ENCODE peak calls at places on chromosomes 11 and 22, in nine cellular contexts. D is neural crest cell, N is psoas muscle, C is RWPE2, Z is fibroblast of lung, H is cardiac muscle cell, Y is progenitor cell of endocrine pancreas, V is AG10803, L is brain microvascular endothelial cell. T is an unnamed sample.

GRCh38 chr11:113339909-113340569 is 25.7 kb downstream of the TTC12 start:
- DNase-seq in H (no peak), Z (no peak), V (no peak), C (no peak), L (no peak), Y (no peak), N (no peak), D (no peak), T (no peak)

GRCh38 chr11:85137597-85137996 is 489.5 kb downstream of the DLG2 start:
- DNase-seq in L (no peak), D (no peak), Z (no peak), H (no peak), Y (no peak), N (no peak), V (no peak), C (no peak), T (no peak)

GRCh38 chr11:38648597-38648996 is 2050.6 kb upstream of the RAG2 start:
- DNase-seq in L (no peak), D (no peak), C (no peak), H (no peak), V (no peak), Z (no peak), N (no peak), Y (no peak), T (no peak)

GRCh38 chr11:34165786-34166557 is 60.5 kb downstream of the NAT10 start:
- DNase-seq in Z (no peak), V (no peak), D (no peak), L (no peak), C (no peak), N (peak), Y (no peak), H (no peak), T (no peak)

GRCh38 chr22:50733521-50734342 is 4.3 kb upstream of the ACR start:
- DNase-seq in D (no peak), N (no peak), Y (no peak), H (no peak), V (peak), L (no peak), Z (peak), C (peak), T (no peak)

GRCh38 chr11:11171285-11171684 is 181.8 kb downstream of the CSNK2A3 start:
- DNase-seq in Y (no peak), D (no peak), N (no peak), H (peak), C (no peak), Z (no peak), L (peak), V (no peak), T (no peak)

GRCh38 chr11:64112771-64113461 is 53.0 kb downstream of the MACROD1 start:
- DNase-seq in V (no peak), C (no peak), L (no peak), Z (no peak), D (no peak), N (no peak), Y (no peak), H (no peak), T (no peak)

GRCh38 chr11:86500500-86501170 is 125.9 kb downstream of the CCDC81 start:
- DNase-seq in N (no peak), Y (no peak), L (no peak), Z (no peak), H (no peak), C (no peak), D (no peak), V (no peak), T (no peak)

GRCh38 chr22:19271856-19272535 is 19.5 kb downstream of the CLTCL1 start:
- DNase-seq in L (peak), Z (no peak), Y (no peak), H (no peak), V (no peak), C (no peak), N (no peak), D (no peak), T (no peak)

GRCh38 chr11:67054851-67055523 is 1.7 kb upstream of the RHOD start:
- DNase-seq in Z (peak), V (peak), H (peak), D (no peak), C (peak), L (peak), Y (no peak), N (peak), T (peak)

GRCh38 chr22:23801238-23801821 is 14.6 kb downstream of the SMARCB1 start:
- DNase-seq in D (no peak), N (no peak), H (no peak), C (no peak), L (no peak), Y (no peak), Z (no peak), V (no peak), T (no peak)

GRCh38 chr22:23801886-23802377 is 15.2 kb downstream of the SMARCB1 start:
- DNase-seq in Z (no peak), Y (no peak), N (no peak), L (no peak), H (no peak), C (no peak), D (no peak), V (no peak), T (no peak)

GRCh38 chr22:23806837-23807236 is 20.1 kb downstream of the SMARCB1 start:
- DNase-seq in L (no peak), C (no peak), N (no peak), D (no peak), Z (no peak), H (no peak), Y (no peak), V (no peak), T (no peak)

GRCh38 chr22:23803001-23803819 is 16.4 kb downstream of the SMARCB1 start:
- DNase-seq in H (no peak), L (no peak), D (no peak), Z (no peak), C (no peak), N (no peak), Y (no peak), V (no peak), T (no peak)

DNA sequence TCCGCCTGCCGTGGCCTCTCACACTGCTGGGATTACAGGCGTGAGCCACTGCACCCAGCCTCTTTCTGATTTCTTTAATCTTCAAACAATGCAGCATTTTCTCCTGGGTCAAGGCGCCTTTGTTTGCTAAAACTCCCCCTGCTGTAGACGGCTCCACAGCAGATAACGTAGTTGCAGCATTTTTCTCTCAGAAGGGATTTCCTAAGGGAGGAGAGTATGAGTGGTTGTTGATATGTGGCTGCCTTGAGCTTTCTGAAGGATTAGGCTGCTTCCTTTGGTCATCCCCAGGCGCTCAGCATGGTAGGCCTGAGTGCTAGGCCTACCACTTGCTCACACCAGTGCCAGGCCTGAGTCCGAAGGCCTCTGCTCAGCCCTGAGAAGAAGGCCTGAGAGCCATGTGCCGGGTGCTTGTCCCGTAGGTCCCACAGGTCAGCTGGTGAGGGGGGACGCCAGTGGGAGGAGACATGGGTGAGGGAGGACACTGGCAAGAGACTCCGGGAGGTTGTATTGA is 18.1 kb downstream of the SMARCB1 start:
- DNase-seq in L (no peak), C (no peak), Y (no peak), V (no peak), N (no peak), Z (no peak), D (no peak), H (no peak), T (no peak)
- TF ChIP-seq CTCF in L (no peak), C (no peak), Y (no peak), V (no peak), N (no peak), Z (no peak), D (no peak), H (peak), T (no peak)

GRCh38 chr11:108643974-108644373 is 20.9 kb upstream of the DDX10 start:
- DNase-seq in Y (no peak), D (no peak), L (no peak), N (no peak), V (no peak), Z (no peak), C (no peak), H (no peak), T (no peak)

GRCh38 chr11:108645956-108646355 is 18.9 kb upstream of the DDX10 start:
- DNase-seq in N (no peak), L (no peak), H (no peak), D (no peak), C (no peak), Y (no peak), V (no peak), Z (no peak), T (no peak)

GRCh38 chr11:108647387-108647700 is 17.5 kb upstream of the DDX10 start:
- DNase-seq in H (no peak), Z (no peak), L (no peak), D (no peak), C (no peak), N (no peak), V (no peak), Y (no peak), T (no peak)

GRCh38 chr11:108648528-108648885 is 16.4 kb upstream of the DDX10 start:
- DNase-seq in Y (no peak), V (no peak), Z (no peak), N (no peak), C (no peak), D (no peak), L (no peak), H (no peak), T (no peak)

GRCh38 chr11:108647701-108648527 is 17.0 kb upstream of the DDX10 start:
- DNase-seq in Z (peak), D (peak), C (no peak), H (peak), L (peak), V (peak), N (peak), Y (peak), T (no peak)
- TF ChIP-seq CTCF in Z (peak), D (peak), C (peak), H (peak), L (peak), V (peak), N (peak), Y (peak), T (peak)

GRCh38 chr11:76010051-76010450 is 195.0 kb downstream of the UVRAG start:
- DNase-seq in L (no peak), H (no peak), V (no peak), C (no peak), D (no peak), Y (no peak), Z (no peak), N (no peak), T (no peak)

GRCh38 chr11:76008474-76008873 is 193.5 kb downstream of the UVRAG start:
- DNase-seq in C (no peak), N (no peak), Y (no peak), H (no peak), Z (peak), L (peak), D (no peak), V (no peak), T (no peak)

DNA sequence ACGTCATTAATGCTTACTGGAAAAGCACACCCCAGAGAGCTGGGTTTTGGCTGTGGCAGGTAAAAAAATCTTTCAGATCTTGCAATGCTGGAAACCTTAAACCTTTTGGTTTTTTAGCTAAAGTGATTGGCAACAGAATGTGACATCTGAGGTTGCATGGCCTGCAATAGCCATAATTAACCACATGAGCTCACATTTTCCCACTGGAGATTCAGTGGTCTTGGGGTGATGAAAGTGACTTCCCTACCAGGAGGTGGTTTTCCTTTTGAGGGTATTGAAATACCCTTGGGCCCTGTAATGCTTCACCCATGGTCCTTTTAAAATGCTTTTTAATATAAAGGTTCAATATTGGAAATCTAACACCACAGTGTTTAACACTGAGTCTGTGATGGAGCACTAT is 192.8 kb downstream of the WNT11 start:
- DNase-seq in C (no peak), V (no peak), D (no peak), Y (no peak), N (no peak), L (no peak), Z (no peak), H (no peak), T (no peak)
- TF ChIP-seq CTCF in C (no peak), V (no peak), D (no peak), Y (no peak), N (no peak), L (peak), Z (no peak), H (no peak), T (no peak)

DNA sequence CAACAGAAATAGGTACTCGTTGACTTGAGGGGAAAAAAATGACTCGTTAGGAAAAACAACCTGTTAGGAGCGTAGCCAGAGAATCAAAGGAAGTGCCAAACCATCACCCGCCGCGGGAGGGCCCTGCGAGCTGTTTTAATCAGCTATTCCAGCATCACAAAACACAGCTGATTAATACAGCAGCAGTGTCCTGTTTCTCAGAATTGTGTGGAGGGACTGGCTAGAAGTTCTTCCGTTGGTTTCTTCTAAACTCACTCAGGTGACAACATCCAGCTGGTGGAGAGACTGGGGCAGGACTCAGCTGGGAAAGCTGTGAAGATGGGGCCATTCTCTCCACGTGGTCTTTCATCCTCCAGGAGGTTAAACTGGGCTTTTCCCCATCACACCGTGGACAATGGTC is 28.0 kb downstream of the HSPA8 start:
- DNase-seq in Y (no peak), L (no peak), V (no peak), H (no peak), Z (no peak), D (no peak), N (no peak), C (no peak), T (no peak)
- TF ChIP-seq CTCF in Y (no peak), L (peak), V (peak), H (peak), Z (peak), D (no peak), N (no peak), C (no peak), T (peak)

DNA sequence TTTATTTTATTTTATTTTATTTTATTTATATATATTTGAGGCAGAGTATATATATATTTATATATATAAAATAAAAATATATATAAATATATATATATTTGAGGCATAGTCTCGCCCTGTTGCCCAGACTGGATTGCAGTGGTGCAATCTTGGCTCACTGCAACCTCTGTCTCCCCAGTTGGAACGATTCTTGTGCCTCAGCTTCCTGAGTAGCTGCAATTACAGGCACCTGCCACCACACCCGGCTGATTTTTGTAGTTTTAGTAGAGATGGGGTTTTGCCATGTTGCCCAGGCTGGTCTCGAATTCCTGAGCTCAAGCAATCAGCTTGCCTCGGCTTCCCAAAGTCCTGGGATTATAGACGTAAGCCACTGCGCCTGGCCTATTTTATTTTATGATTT is 31.4 kb downstream of the ACO2 start:
- DNase-seq in H (no peak), N (no peak), V (no peak), C (no peak), Z (no peak), D (no peak), Y (no peak), L (no peak), T (no peak)
- TF ChIP-seq CTCF in H (no peak), N (no peak), V (no peak), C (no peak), Z (no peak), D (no peak), Y (no peak), L (no peak), T (no peak)

T was measured in D721Med.